ENCODE peak calls at places on chromosomes 4 and X, in four cellular contexts. One of them, this sample, is unnamed.

GRCh38 chrX:153381684-153382532 is 19.2 kb downstream of the PNMA6E start:
- DNase-seq in fibroblast of the aortic adventitia: peak
- DNase-seq in lower leg skin: no peak
- DNase-seq in A549: peak
- DNase-seq in this sample: peak

GRCh38 chr4:168832746-168833575 is 177.1 kb downstream of the CBR4 start:
- DNase-seq in fibroblast of the aortic adventitia: peak
- DNase-seq in lower leg skin: peak
- DNase-seq in A549: no peak
- DNase-seq in this sample: no peak

GRCh38 chrX:5708209-5708608 is 520.5 kb downstream of the NLGN4X start:
- DNase-seq in fibroblast of the aortic adventitia: no peak
- DNase-seq in lower leg skin: no peak
- DNase-seq in A549: no peak
- DNase-seq in this sample: no peak

GRCh38 chr4:52173470-52174055 is 122.5 kb downstream of the SPATA18 start:
- DNase-seq in fibroblast of the aortic adventitia: peak
- DNase-seq in lower leg skin: no peak
- DNase-seq in A549: no peak
- DNase-seq in this sample: no peak

GRCh38 chrX:2351321-2351720 is 149.5 kb downstream of the DHRSX start:
- DNase-seq in fibroblast of the aortic adventitia: peak
- DNase-seq in lower leg skin: peak
- DNase-seq in A549: peak
- DNase-seq in this sample: peak

GRCh38 chr4:68359508-68359907 is 9.6 kb upstream of the YTHDC1 start:
- DNase-seq in fibroblast of the aortic adventitia: no peak
- DNase-seq in lower leg skin: no peak
- DNase-seq in A549: no peak
- DNase-seq in this sample: no peak

GRCh38 chrX:56813318-56813837 is 84.3 kb downstream of the NBDY start:
- DNase-seq in fibroblast of the aortic adventitia: peak
- DNase-seq in lower leg skin: peak
- DNase-seq in A549: no peak
- DNase-seq in this sample: peak

GRCh38 chr4:115944146-115944905 is 830.9 kb upstream of the NDST4 start:
- DNase-seq in fibroblast of the aortic adventitia: no peak
- DNase-seq in lower leg skin: no peak
- DNase-seq in A549: no peak
- DNase-seq in this sample: peak

GRCh38 chr4:110400071-110400470 is 75.9 kb upstream of the ENPEP start:
- DNase-seq in fibroblast of the aortic adventitia: no peak
- DNase-seq in lower leg skin: no peak
- DNase-seq in A549: no peak
- DNase-seq in this sample: no peak

GRCh38 chr4:26181616-26182015 is 139.2 kb upstream of the RBPJ start:
- DNase-seq in fibroblast of the aortic adventitia: no peak
- DNase-seq in lower leg skin: no peak
- DNase-seq in A549: no peak
- DNase-seq in this sample: peak

GRCh38 chr4:931194-931959 is 739 bp downstream of the GAK start:
- DNase-seq in fibroblast of the aortic adventitia: peak
- DNase-seq in lower leg skin: peak
- DNase-seq in A549: no peak
- DNase-seq in this sample: peak

GRCh38 chr4:32775049-32775448 is 2054.9 kb downstream of the PCDH7 start:
- DNase-seq in fibroblast of the aortic adventitia: peak
- DNase-seq in lower leg skin: no peak
- DNase-seq in A549: peak
- DNase-seq in this sample: peak
- TF ChIP-seq CTCF in fibroblast of the aortic adventitia: no peak
- TF ChIP-seq CTCF in lower leg skin: no peak
- TF ChIP-seq CTCF in A549: peak
- TF ChIP-seq CTCF in this sample: no peak

GRCh38 chr4:98932539-98932938 is 3.6 kb upstream of the EIF4E start:
- DNase-seq in fibroblast of the aortic adventitia: peak
- DNase-seq in lower leg skin: no peak
- DNase-seq in A549: no peak
- DNase-seq in this sample: peak

GRCh38 chr4:98930311-98930865 is 1.5 kb upstream of the EIF4E start:
- DNase-seq in fibroblast of the aortic adventitia: no peak
- DNase-seq in lower leg skin: no peak
- DNase-seq in A549: no peak
- DNase-seq in this sample: no peak

GRCh38 chr4:98928131-98928504 is 815 bp downstream of the EIF4E start:
- DNase-seq in fibroblast of the aortic adventitia: peak
- DNase-seq in lower leg skin: peak
- DNase-seq in A549: peak
- DNase-seq in this sample: peak

GRCh38 chr4:98929341-98930267 is 671 bp upstream of the EIF4E start:
- DNase-seq in fibroblast of the aortic adventitia: peak
- DNase-seq in lower leg skin: peak
- DNase-seq in A549: peak
- DNase-seq in this sample: peak

GRCh38 chr4:98928505-98929340 is at the start of gene EIF4E:
- DNase-seq in fibroblast of the aortic adventitia: peak
- DNase-seq in lower leg skin: peak
- DNase-seq in A549: peak
- DNase-seq in this sample: peak
- TF ChIP-seq CTCF in fibroblast of the aortic adventitia: peak
- TF ChIP-seq CTCF in lower leg skin: no peak
- TF ChIP-seq CTCF in A549: no peak
- TF ChIP-seq CTCF in this sample: no peak

DNA sequence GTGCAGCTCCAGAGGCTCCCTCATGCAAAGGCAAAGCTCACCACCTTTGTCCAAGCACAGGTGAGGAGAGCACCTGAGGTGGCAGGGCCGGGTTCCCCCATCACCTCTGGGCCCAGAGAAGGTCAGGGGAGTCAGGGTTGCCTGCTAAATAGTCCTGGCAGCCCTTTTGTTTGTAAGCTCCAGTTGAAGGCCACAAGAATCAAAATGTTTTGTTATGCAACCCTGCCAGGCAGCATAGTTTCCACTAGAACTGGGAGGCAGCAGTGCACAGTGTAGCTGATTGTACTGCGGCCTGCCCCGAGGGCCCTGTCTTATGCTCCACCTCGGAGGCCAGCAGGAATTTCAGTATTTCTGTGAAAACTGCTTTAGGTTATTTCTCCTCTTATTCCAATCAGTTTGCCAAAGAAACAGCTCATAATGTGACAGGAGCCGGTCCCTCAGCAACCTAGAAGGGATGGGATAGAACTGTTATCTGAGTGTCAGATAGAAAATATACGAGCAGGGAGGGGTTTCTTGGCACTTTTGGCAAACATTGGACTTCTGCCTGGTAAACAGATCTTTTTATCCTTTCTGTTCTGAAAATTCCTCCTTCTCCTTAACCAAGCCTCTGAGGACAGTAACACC is 93.7 kb downstream of the LNX1 start:
- DNase-seq in fibroblast of the aortic adventitia: peak
- DNase-seq in lower leg skin: no peak
- DNase-seq in A549: no peak
- DNase-seq in this sample: peak
- TF ChIP-seq CTCF in fibroblast of the aortic adventitia: peak
- TF ChIP-seq CTCF in lower leg skin: no peak
- TF ChIP-seq CTCF in A549: no peak
- TF ChIP-seq CTCF in this sample: no peak

GRCh38 chr4:145196747-145197146 is 16.4 kb upstream of the OTUD4 start:
- DNase-seq in fibroblast of the aortic adventitia: no peak
- DNase-seq in lower leg skin: no peak
- DNase-seq in A549: no peak
- DNase-seq in this sample: no peak
- TF ChIP-seq CTCF in fibroblast of the aortic adventitia: no peak
- TF ChIP-seq CTCF in lower leg skin: no peak
- TF ChIP-seq CTCF in A549: no peak
- TF ChIP-seq CTCF in this sample: no peak

DNA sequence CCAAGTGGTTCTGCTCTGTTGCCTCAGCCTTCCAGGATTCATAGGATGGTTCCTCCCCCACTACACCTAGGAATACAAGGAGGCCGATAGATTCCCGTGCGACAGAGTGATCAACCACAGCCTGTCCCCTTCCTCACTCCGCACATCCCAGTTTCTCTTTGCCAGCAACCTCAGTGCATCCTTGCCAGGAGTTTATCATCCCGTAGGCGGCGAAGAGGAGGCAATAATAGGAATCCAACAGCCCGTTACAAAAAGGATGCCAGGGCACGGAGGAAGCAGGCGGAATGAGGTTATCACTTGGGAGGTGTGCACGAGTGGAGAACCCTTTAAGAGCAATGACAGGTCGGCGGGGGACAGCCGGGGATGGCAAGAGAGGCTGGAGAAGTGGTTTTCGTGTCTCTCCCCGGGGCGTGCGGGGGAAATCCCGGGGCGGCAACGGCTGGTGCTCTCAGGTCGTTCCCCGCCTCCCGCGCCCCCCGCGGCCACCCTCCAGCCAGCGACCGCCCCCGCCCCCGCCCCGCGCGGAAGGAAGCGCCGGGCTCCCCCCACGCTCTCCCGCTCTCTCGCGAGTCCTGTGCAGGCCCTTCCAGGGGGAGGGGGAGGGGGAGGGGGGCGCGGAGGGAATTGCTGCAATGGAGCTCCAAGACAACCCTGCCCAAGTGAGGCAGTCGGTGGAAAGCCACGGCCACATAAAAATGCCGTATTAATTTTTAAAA is 1.6 kb downstream of the PPP3CA start:
- DNase-seq in fibroblast of the aortic adventitia: peak
- DNase-seq in lower leg skin: peak
- DNase-seq in A549: peak
- DNase-seq in this sample: peak
- TF ChIP-seq CTCF in fibroblast of the aortic adventitia: peak
- TF ChIP-seq CTCF in lower leg skin: no peak
- TF ChIP-seq CTCF in A549: no peak
- TF ChIP-seq CTCF in this sample: no peak

GRCh38 chr4:185651137-185651677 is 115.9 kb upstream of the PDLIM3 start:
- DNase-seq in fibroblast of the aortic adventitia: no peak
- DNase-seq in lower leg skin: no peak
- DNase-seq in A549: no peak
- DNase-seq in this sample: no peak
- TF ChIP-seq CTCF in fibroblast of the aortic adventitia: no peak
- TF ChIP-seq CTCF in lower leg skin: no peak
- TF ChIP-seq CTCF in A549: no peak
- TF ChIP-seq CTCF in this sample: no peak

DNA sequence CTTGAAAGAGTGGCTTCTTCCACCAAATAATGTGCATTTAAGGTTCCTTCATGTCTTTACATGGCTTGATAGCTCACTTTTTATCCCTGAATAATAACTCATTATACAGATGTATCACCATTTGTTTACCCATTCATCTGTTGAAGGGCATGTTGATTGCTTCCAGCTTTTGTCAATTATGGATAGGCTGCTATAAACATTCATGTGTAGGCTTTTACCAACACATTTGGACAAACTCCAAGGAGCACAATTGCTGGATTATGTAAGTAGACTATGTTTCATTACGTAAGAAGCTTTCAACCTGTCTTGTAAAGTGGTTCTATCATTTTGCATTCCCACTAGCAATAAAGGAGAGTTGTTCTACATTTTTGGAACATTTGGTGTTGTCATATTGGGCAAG is 2637.0 kb downstream of the PCDH7 start:
- DNase-seq in fibroblast of the aortic adventitia: no peak
- DNase-seq in lower leg skin: no peak
- DNase-seq in A549: no peak
- DNase-seq in this sample: no peak
- TF ChIP-seq CTCF in fibroblast of the aortic adventitia: no peak
- TF ChIP-seq CTCF in lower leg skin: no peak
- TF ChIP-seq CTCF in A549: no peak
- TF ChIP-seq CTCF in this sample: no peak

This sample was measured in fibroblast of lung.